ENCODE peak calls at places on chromosomes 2 and 18, in five cellular contexts. B is fibroblast of gingiva; M is stimulated activated CD4-positive, alpha-beta T cell treated with anti-CD3 and anti-CD28 coated beads, Interleukin-2, amount 100 ng/mL, for 48 hours; S is Peyer's patch; E is left lobe of liver. Y is an unnamed sample.

GRCh38 chr2:240615830-240616547 is 9.3 kb upstream of the GPR35 start:
- DNase-seq in S (peak; percentile 45), E (peak; percentile 33), B (no peak), M (no peak), Y (no peak)

GRCh38 chr2:206556357-206556949 is 85.8 kb upstream of the FAM237A start:
- DNase-seq in E (no peak), S (no peak), M (no peak), B (peak; percentile 29), Y (no peak)

GRCh38 chr18:54828290-54828871 is at the start of gene RAB27B:
- DNase-seq in M (peak; percentile 58), S (peak; percentile 91), B (peak; percentile 52), E (peak; percentile 65), Y (peak; percentile 20)

GRCh38 chr2:181459646-181460045 is 2.5 kb downstream of the ITGA4 start:
- DNase-seq in E (no peak), S (no peak), M (no peak), B (no peak), Y (no peak)

GRCh38 chr18:61896767-61897166 is 4.0 kb upstream of the RNF152 start:
- DNase-seq in S (no peak), B (peak; percentile 17), E (peak; percentile 78), M (no peak), Y (no peak)

GRCh38 chr18:38032516-38032915 is 466.9 kb upstream of the CELF4 start:
- DNase-seq in B (no peak), E (no peak), M (no peak), S (no peak), Y (no peak)

GRCh38 chr2:6183231-6183630 is 491.0 kb downstream of the SOX11 start:
- DNase-seq in M (no peak), S (no peak), E (no peak), B (no peak), Y (no peak)

GRCh38 chr2:72159211-72159610 is 11.5 kb upstream of the CYP26B1 start:
- DNase-seq in B (no peak), S (no peak), E (no peak), M (no peak), Y (no peak)

GRCh38 chr2:216915548-216916128 is 55.8 kb upstream of the TNP1 start:
- DNase-seq in B (no peak), E (no peak), M (no peak), S (no peak), Y (no peak)

GRCh38 chr2:239479471-239479870 is 78.7 kb upstream of the HDAC4 start:
- DNase-seq in S (no peak), E (no peak), B (no peak), M (no peak), Y (no peak)

GRCh38 chr2:8148260-8148880 is 533.5 kb upstream of the ID2 start:
- DNase-seq in S (peak; percentile 66), B (peak; percentile 80), E (no peak), M (no peak), Y (no peak)

GRCh38 chr2:236742936-236743622 is 173.5 kb downstream of the ACKR3 start:
- DNase-seq in S (no peak), B (no peak), M (no peak), E (no peak), Y (no peak)

GRCh38 chr2:46339676-46340459 is 42.7 kb downstream of the EPAS1 start:
- DNase-seq in B (no peak), S (no peak), M (no peak), E (no peak), Y (no peak)

GRCh38 chr2:56753182-56753581 is 569.4 kb downstream of the CCDC85A start:
- DNase-seq in M (no peak), B (no peak), E (no peak), S (no peak), Y (no peak)

GRCh38 chr2:12479042-12479601 is 237.6 kb upstream of the TRIB2 start:
- DNase-seq in B (peak; percentile 59), S (no peak), M (no peak), E (no peak), Y (no peak)

GRCh38 chr18:77112161-77112801 is 20.3 kb downstream of the MBP start:
- DNase-seq in S (no peak), M (no peak), E (peak; percentile 45), B (no peak), Y (no peak)

GRCh38 chr2:10004401-10004800 is 38.9 kb upstream of the KLF11 start:
- DNase-seq in E (peak; percentile 4), S (peak; percentile 11), B (no peak), M (no peak), Y (no peak)

GRCh38 chr18:3328522-3328921 is 66.6 kb downstream of the MYL12B start:
- DNase-seq in E (no peak), S (no peak), B (no peak), M (no peak), Y (no peak)

GRCh38 chr18:63290456-63291200 is 28.9 kb downstream of the BCL2 start:
- DNase-seq in B (no peak), S (no peak), M (no peak), E (no peak), Y (no peak)

GRCh38 chr2:170842785-170843184 is 26.1 kb downstream of the GAD1 start:
- DNase-seq in E (no peak), B (no peak), S (no peak), M (no peak), Y (no peak)

GRCh38 chr2:227374158-227374557 is 4.9 kb downstream of the TM4SF20 start:
- DNase-seq in M (peak; percentile 23), S (no peak), E (no peak), B (peak; percentile 27), Y (no peak)

GRCh38 chr2:67733517-67733916 is 329.3 kb downstream of the C1D start:
- DNase-seq in E (peak; percentile 49), S (no peak), B (no peak), M (no peak), Y (no peak)

GRCh38 chr2:200026312-200026711 is 70.9 kb downstream of the MAIP1 start:
- DNase-seq in S (no peak), B (peak; percentile 49), E (no peak), M (no peak), Y (no peak)

GRCh38 chr2:58634653-58635347 is 393.7 kb upstream of the FANCL start:
- DNase-seq in M (no peak), E (no peak), B (no peak), S (no peak), Y (no peak)

GRCh38 chr2:222102746-222103349 is 195.9 kb downstream of the PAX3 start:
- DNase-seq in E (no peak), M (no peak), B (no peak), S (no peak), Y (no peak)

GRCh38 chr2:108906403-108907077 is 82.5 kb downstream of the EDAR start:
- DNase-seq in B (no peak), E (peak; percentile 85), M (no peak), S (no peak), Y (no peak)

GRCh38 chr2:237434916-237435315 is 21.0 kb upstream of the COL6A3 start:
- DNase-seq in B (no peak), M (peak; percentile 70), S (peak; percentile 77), E (no peak), Y (peak; percentile 9)

GRCh38 chr2:174338626-174339570 is 4.1 kb downstream of the SP9 start:
- DNase-seq in B (no peak), S (no peak), E (no peak), M (no peak), Y (no peak)

GRCh38 chr2:128166954-128167353 is 76.0 kb downstream of the UGGT1 start:
- DNase-seq in B (no peak), S (no peak), E (no peak), M (no peak), Y (no peak)

GRCh38 chr18:25177631-25178030 is 174.3 kb downstream of the ZNF521 start:
- DNase-seq in E (no peak), B (no peak), M (no peak), S (no peak), Y (no peak)

GRCh38 chr2:66537001-66537400 is 102.1 kb downstream of the MEIS1 start:
- DNase-seq in B (no peak), E (no peak), S (no peak), M (no peak), Y (no peak)

GRCh38 chr2:1318366-1319009 is 94.8 kb upstream of the TPO start:
- DNase-seq in B (no peak), S (no peak), M (no peak), E (no peak), Y (no peak)

GRCh38 chr18:76487782-76488181 is 7.3 kb downstream of the ZNF516 start:
- DNase-seq in S (no peak), B (no peak), E (no peak), M (no peak), Y (no peak)

Y was measured in stimulated activated naive B cell treated with anti-CD40 and anti-IgM and Interleukin-4, amounts not matched to agents 10 μg/mL and 1 μg/mL and 100 μg/mL, for 72 hours.